ENCODE peak calls at places on chromosome 4, in six cellular contexts. E is GM12878; U is stimulated activated CD4-positive, alpha-beta T cell treated with anti-CD3 and anti-CD28 coated beads, Interleukin-15, amount 100 ng/mL, for 1 hour; I is heart left ventricle; D is GM23248; N is T-helper 2 cell. W is an unnamed sample.

GRCh38 chr4:77481856-77482255 is 123.8 kb upstream of the CXCL13 start:
- DNase-seq in I (no peak), E (no peak), D (peak; percentile 57), U (no peak), N (no peak), W (no peak)

GRCh38 chr4:185599151-185599648 is 63.9 kb upstream of the PDLIM3 start:
- DNase-seq in U (no peak), D (no peak), N (no peak), E (no peak), I (no peak), W (no peak)

GRCh38 chr4:73869130-73870055 is at the start of gene CXCL1:
- DNase-seq in I (peak; percentile 51), D (peak; percentile 64), N (no peak), U (no peak), E (no peak), W (no peak)

GRCh38 chr4:142334931-142335330 is 511.2 kb downstream of the INPP4B start:
- DNase-seq in E (no peak), U (no peak), N (no peak), D (no peak), I (no peak), W (no peak)

GRCh38 chr4:20723019-20723418 is 22.8 kb downstream of the PACRGL start:
- DNase-seq in N (no peak), I (no peak), U (no peak), D (peak; percentile 36), E (no peak), W (no peak)

GRCh38 chr4:154490589-154491340 is 834 bp downstream of the DCHS2 start:
- DNase-seq in N (no peak), E (no peak), I (no peak), D (peak; percentile 6), U (no peak), W (no peak)

GRCh38 chr4:2330119-2331042 is 68.5 kb upstream of the MXD4 start:
- DNase-seq in N (no peak), E (no peak), D (peak; percentile 94), I (no peak), U (no peak), W (no peak)

GRCh38 chr4:47490550-47490949 is 5.5 kb downstream of the ATP10D start:
- DNase-seq in U (no peak), D (peak; percentile 64), E (no peak), I (no peak), N (no peak), W (no peak)

GRCh38 chr4:98462487-98462886 is 195.9 kb downstream of the TSPAN5 start:
- DNase-seq in E (no peak), N (no peak), D (peak; percentile 23), U (no peak), I (no peak), W (no peak)

GRCh38 chr4:167222098-167222497 is 12.2 kb downstream of the SPOCK3 start:
- DNase-seq in U (no peak), D (no peak), E (peak; percentile 37), I (no peak), N (no peak), W (no peak)

GRCh38 chr4:37978509-37978908 is 18.3 kb downstream of the PTTG2 start:
- DNase-seq in E (no peak), I (no peak), U (no peak), D (no peak), N (no peak), W (no peak)

GRCh38 chr4:168803727-168804126 is 206.3 kb downstream of the CBR4 start:
- DNase-seq in U (no peak), E (no peak), I (no peak), N (no peak), D (peak; percentile 46), W (no peak)

GRCh38 chr4:41505161-41505653 is 32.8 kb upstream of the LIMCH1 start:
- DNase-seq in D (peak; percentile 46), I (no peak), E (no peak), U (no peak), N (no peak), W (no peak)

GRCh38 chr4:32847466-32847865 is 2127.3 kb downstream of the PCDH7 start:
- DNase-seq in D (peak; percentile 29), U (no peak), N (no peak), I (no peak), E (no peak), W (no peak)

GRCh38 chr4:52105276-52105675 is 54.2 kb downstream of the SPATA18 start:
- DNase-seq in D (no peak), N (no peak), E (no peak), U (no peak), I (no peak), W (no peak)

GRCh38 chr4:124958812-124959211 is 246.3 kb upstream of the ANKRD50 start:
- DNase-seq in D (peak; percentile 27), U (no peak), E (no peak), N (no peak), I (no peak), W (no peak)

GRCh38 chr4:4843651-4844291 is 15.7 kb upstream of the MSX1 start:
- DNase-seq in E (no peak), D (no peak), I (no peak), U (no peak), N (no peak), W (no peak)

GRCh38 chr4:26441110-26441509 is 49.2 kb downstream of the CCKAR start:
- DNase-seq in D (peak; percentile 59), I (no peak), E (no peak), N (no peak), U (no peak), W (no peak)

GRCh38 chr4:3869661-3870566 is 103.7 kb downstream of the ADRA2C start:
- DNase-seq in U (no peak), I (no peak), E (no peak), D (peak; percentile 25), N (no peak), W (no peak)

GRCh38 chr4:111464251-111465045 is 680.8 kb upstream of the FAM241A start:
- DNase-seq in D (no peak), U (no peak), N (no peak), I (no peak), E (no peak), W (no peak)

GRCh38 chr4:18695733-18696527 is 674.4 kb upstream of the LCORL start:
- DNase-seq in N (no peak), U (no peak), D (no peak), E (no peak), I (no peak), W (no peak)

GRCh38 chr4:138406881-138407280 is 164.7 kb upstream of the SLC7A11 start:
- DNase-seq in D (peak; percentile 30), E (no peak), N (no peak), U (no peak), I (no peak), W (no peak)

GRCh38 chr4:10162341-10163000 is 45.9 kb upstream of the WDR1 start:
- DNase-seq in D (no peak), U (no peak), N (no peak), I (no peak), E (no peak), W (no peak)

GRCh38 chr4:54945838-54946237 is 179.6 kb downstream of the KDR start:
- DNase-seq in D (no peak), U (no peak), E (no peak), N (no peak), I (no peak), W (no peak)

GRCh38 chr4:72365016-72365415 is 204.0 kb downstream of the ADAMTS3 start:
- DNase-seq in E (no peak), N (no peak), U (no peak), I (no peak), D (no peak), W (no peak)

GRCh38 chr4:165461176-165461835 is 82.5 kb downstream of the CPE start:
- DNase-seq in I (peak; percentile 39), D (peak; percentile 85), N (no peak), E (no peak), U (no peak), W (no peak)

GRCh38 chr4:11700751-11701226 is 272.1 kb upstream of the HS3ST1 start:
- DNase-seq in U (no peak), E (no peak), D (no peak), I (no peak), N (no peak), W (no peak)

GRCh38 chr4:23278845-23279244 is 586.1 kb downstream of the GBA3 start:
- DNase-seq in U (no peak), N (no peak), E (no peak), I (no peak), D (no peak), W (no peak)

GRCh38 chr4:185811509-185812364 is at the start of gene SORBS2:
- DNase-seq in N (no peak), D (peak; percentile 6), E (peak; percentile 56), U (no peak), I (no peak), W (no peak)

GRCh38 chr4:88523325-88524129 is at the start of gene PYURF:
- DNase-seq in N (peak; percentile 64), D (peak; percentile 99), E (peak; percentile 44), U (peak; percentile 70), I (peak; percentile 94), W (peak; percentile 75)

GRCh38 chr4:185215261-185215660 is 5.9 kb downstream of the SNX25 start:
- DNase-seq in E (no peak), N (no peak), U (no peak), I (no peak), D (peak; percentile 54), W (no peak)

W was measured in CD8-positive, alpha-beta T cell.